ENCODE peak calls at places on chromosomes 13 and 19, in eight cellular contexts. One of them, this sample, is unnamed.

GRCh38 chr19:48656840-48657474 is 11.0 kb upstream of the CA11 start:
- DNase-seq in ascending aorta: no peak
- DNase-seq in sigmoid colon: no peak
- DNase-seq in upper lobe of right lung: no peak
- DNase-seq in RWPE1: peak
- DNase-seq in A549: peak
- DNase-seq in tibial nerve: peak
- DNase-seq in dorsolateral prefrontal cortex: peak
- DNase-seq in this sample: peak

GRCh38 chr19:53294786-53295441 is 27.4 kb upstream of the VN1R4 start:
- DNase-seq in upper lobe of right lung: no peak
- DNase-seq in tibial nerve: no peak
- DNase-seq in ascending aorta: no peak
- DNase-seq in sigmoid colon: no peak
- DNase-seq in RWPE1: no peak
- DNase-seq in dorsolateral prefrontal cortex: no peak
- DNase-seq in A549: peak
- DNase-seq in this sample: no peak

GRCh38 chr13:94858856-94859811 is 146.8 kb upstream of the SOX21 start:
- DNase-seq in upper lobe of right lung: peak
- DNase-seq in dorsolateral prefrontal cortex: peak
- DNase-seq in tibial nerve: peak
- DNase-seq in sigmoid colon: peak
- DNase-seq in RWPE1: no peak
- DNase-seq in A549: no peak
- DNase-seq in ascending aorta: peak
- DNase-seq in this sample: peak

GRCh38 chr13:33089311-33089710 is 73.1 kb downstream of the KL start:
- DNase-seq in A549: no peak
- DNase-seq in tibial nerve: no peak
- DNase-seq in RWPE1: no peak
- DNase-seq in upper lobe of right lung: no peak
- DNase-seq in ascending aorta: no peak
- DNase-seq in dorsolateral prefrontal cortex: no peak
- DNase-seq in sigmoid colon: no peak
- DNase-seq in this sample: no peak

GRCh38 chr13:41344358-41344757 is 33.3 kb downstream of the NAA16 start:
- DNase-seq in dorsolateral prefrontal cortex: no peak
- DNase-seq in A549: no peak
- DNase-seq in upper lobe of right lung: no peak
- DNase-seq in tibial nerve: no peak
- DNase-seq in ascending aorta: no peak
- DNase-seq in RWPE1: no peak
- DNase-seq in sigmoid colon: no peak
- DNase-seq in this sample: no peak

GRCh38 chr13:43240278-43240677 is 216.9 kb downstream of the DNAJC15 start:
- DNase-seq in tibial nerve: no peak
- DNase-seq in dorsolateral prefrontal cortex: no peak
- DNase-seq in ascending aorta: no peak
- DNase-seq in RWPE1: no peak
- DNase-seq in upper lobe of right lung: no peak
- DNase-seq in sigmoid colon: no peak
- DNase-seq in A549: no peak
- DNase-seq in this sample: no peak

GRCh38 chr19:21584532-21584931 is 79.1 kb downstream of the ZNF429 start:
- DNase-seq in A549: no peak
- DNase-seq in RWPE1: no peak
- DNase-seq in ascending aorta: no peak
- DNase-seq in upper lobe of right lung: no peak
- DNase-seq in tibial nerve: no peak
- DNase-seq in dorsolateral prefrontal cortex: no peak
- DNase-seq in sigmoid colon: no peak
- DNase-seq in this sample: no peak

GRCh38 chr13:100363351-100363750 is 225.2 kb downstream of the GGACT start:
- DNase-seq in A549: peak
- DNase-seq in ascending aorta: no peak
- DNase-seq in RWPE1: no peak
- DNase-seq in tibial nerve: no peak
- DNase-seq in upper lobe of right lung: no peak
- DNase-seq in sigmoid colon: no peak
- DNase-seq in dorsolateral prefrontal cortex: no peak
- DNase-seq in this sample: peak

GRCh38 chr13:94479559-94480095 is at the start of gene DCT:
- DNase-seq in sigmoid colon: no peak
- DNase-seq in A549: no peak
- DNase-seq in upper lobe of right lung: no peak
- DNase-seq in ascending aorta: no peak
- DNase-seq in dorsolateral prefrontal cortex: no peak
- DNase-seq in tibial nerve: no peak
- DNase-seq in RWPE1: no peak
- DNase-seq in this sample: no peak

GRCh38 chr13:97478247-97478646 is 44.3 kb downstream of the RAP2A start:
- DNase-seq in dorsolateral prefrontal cortex: no peak
- DNase-seq in sigmoid colon: no peak
- DNase-seq in A549: no peak
- DNase-seq in RWPE1: no peak
- DNase-seq in ascending aorta: no peak
- DNase-seq in tibial nerve: no peak
- DNase-seq in upper lobe of right lung: no peak
- DNase-seq in this sample: no peak

GRCh38 chr13:46295531-46296464 is 84.1 kb downstream of the LRRC63 start:
- DNase-seq in tibial nerve: no peak
- DNase-seq in A549: no peak
- DNase-seq in RWPE1: peak
- DNase-seq in upper lobe of right lung: no peak
- DNase-seq in sigmoid colon: no peak
- DNase-seq in dorsolateral prefrontal cortex: peak
- DNase-seq in ascending aorta: peak
- DNase-seq in this sample: peak

GRCh38 chr19:16942583-16942982 is 53.8 kb downstream of the F2RL3 start:
- DNase-seq in tibial nerve: no peak
- DNase-seq in dorsolateral prefrontal cortex: no peak
- DNase-seq in upper lobe of right lung: no peak
- DNase-seq in A549: no peak
- DNase-seq in RWPE1: no peak
- DNase-seq in sigmoid colon: no peak
- DNase-seq in ascending aorta: no peak
- DNase-seq in this sample: no peak

GRCh38 chr13:97111705-97112104 is 110.4 kb upstream of the MBNL2 start:
- DNase-seq in A549: no peak
- DNase-seq in RWPE1: no peak
- DNase-seq in upper lobe of right lung: no peak
- DNase-seq in ascending aorta: no peak
- DNase-seq in tibial nerve: no peak
- DNase-seq in sigmoid colon: no peak
- DNase-seq in dorsolateral prefrontal cortex: no peak
- DNase-seq in this sample: peak

GRCh38 chr19:38912600-38913514 is 871 bp upstream of the CCER2 start:
- DNase-seq in RWPE1: no peak
- DNase-seq in ascending aorta: no peak
- DNase-seq in tibial nerve: no peak
- DNase-seq in sigmoid colon: no peak
- DNase-seq in A549: no peak
- DNase-seq in upper lobe of right lung: no peak
- DNase-seq in dorsolateral prefrontal cortex: no peak
- DNase-seq in this sample: no peak

GRCh38 chr19:10422846-10423245 is 2.5 kb downstream of the PDE4A start:
- DNase-seq in tibial nerve: no peak
- DNase-seq in ascending aorta: no peak
- DNase-seq in dorsolateral prefrontal cortex: no peak
- DNase-seq in RWPE1: no peak
- DNase-seq in sigmoid colon: no peak
- DNase-seq in A549: no peak
- DNase-seq in upper lobe of right lung: no peak
- DNase-seq in this sample: no peak

GRCh38 chr19:45395524-45396388 is 9.1 kb downstream of the PPP1R13L start:
- DNase-seq in upper lobe of right lung: no peak
- DNase-seq in ascending aorta: no peak
- DNase-seq in A549: no peak
- DNase-seq in tibial nerve: no peak
- DNase-seq in dorsolateral prefrontal cortex: no peak
- DNase-seq in RWPE1: no peak
- DNase-seq in sigmoid colon: no peak
- DNase-seq in this sample: no peak

GRCh38 chr13:21106089-21106488 is 44.7 kb upstream of the LATS2 start:
- DNase-seq in tibial nerve: no peak
- DNase-seq in RWPE1: no peak
- DNase-seq in ascending aorta: peak
- DNase-seq in dorsolateral prefrontal cortex: no peak
- DNase-seq in sigmoid colon: no peak
- DNase-seq in upper lobe of right lung: no peak
- DNase-seq in A549: no peak
- DNase-seq in this sample: no peak

GRCh38 chr19:17867087-17867486 is 4.7 kb upstream of the SLC5A5 start:
- DNase-seq in upper lobe of right lung: no peak
- DNase-seq in sigmoid colon: no peak
- DNase-seq in dorsolateral prefrontal cortex: no peak
- DNase-seq in ascending aorta: no peak
- DNase-seq in tibial nerve: no peak
- DNase-seq in A549: no peak
- DNase-seq in RWPE1: no peak
- DNase-seq in this sample: no peak

GRCh38 chr19:18414504-18415176 is 4.6 kb upstream of the SSBP4 start:
- DNase-seq in upper lobe of right lung: peak
- DNase-seq in dorsolateral prefrontal cortex: no peak
- DNase-seq in tibial nerve: no peak
- DNase-seq in RWPE1: no peak
- DNase-seq in sigmoid colon: no peak
- DNase-seq in A549: peak
- DNase-seq in ascending aorta: no peak
- DNase-seq in this sample: peak

GRCh38 chr19:19627716-19628498 is at the start of gene LPAR2:
- DNase-seq in A549: no peak
- DNase-seq in dorsolateral prefrontal cortex: no peak
- DNase-seq in tibial nerve: no peak
- DNase-seq in RWPE1: peak
- DNase-seq in ascending aorta: no peak
- DNase-seq in upper lobe of right lung: peak
- DNase-seq in sigmoid colon: no peak
- DNase-seq in this sample: peak

DNA sequence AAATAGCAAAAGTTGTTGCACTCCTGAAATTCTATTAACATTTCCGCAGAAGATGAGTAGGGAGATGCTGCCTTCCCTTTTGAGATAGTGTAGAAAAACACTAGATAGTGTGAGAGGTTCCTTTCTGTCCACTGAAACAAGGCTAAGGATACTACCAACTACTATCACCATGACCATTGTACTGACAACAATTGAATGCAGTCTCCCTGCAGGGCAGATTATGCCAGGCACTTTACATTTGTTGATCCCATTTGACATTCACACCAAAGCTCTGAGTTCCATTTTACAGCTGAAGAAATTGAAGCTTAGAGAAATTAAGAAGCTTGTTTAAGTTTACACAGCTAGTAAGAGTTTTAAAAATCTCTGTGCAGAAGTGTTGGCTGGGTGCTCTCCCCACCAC is 55.0 kb downstream of the CYSLTR2 start:
- DNase-seq in RWPE1: no peak
- DNase-seq in tibial nerve: no peak
- DNase-seq in dorsolateral prefrontal cortex: no peak
- DNase-seq in sigmoid colon: no peak
- DNase-seq in upper lobe of right lung: no peak
- DNase-seq in ascending aorta: no peak
- DNase-seq in A549: no peak
- DNase-seq in this sample: no peak
- H3K27ac ChIP-seq in RWPE1: no peak
- H3K27ac ChIP-seq in tibial nerve: no peak
- H3K27ac ChIP-seq in dorsolateral prefrontal cortex: no peak
- H3K27ac ChIP-seq in sigmoid colon: no peak
- H3K27ac ChIP-seq in upper lobe of right lung: no peak
- H3K27ac ChIP-seq in ascending aorta: no peak
- H3K27ac ChIP-seq in A549: no peak
- H3K27ac ChIP-seq in this sample: no peak

GRCh38 chr19:2949939-2950285 is 5.1 kb upstream of the ZNF77 start:
- DNase-seq in RWPE1: peak
- DNase-seq in upper lobe of right lung: no peak
- DNase-seq in sigmoid colon: no peak
- DNase-seq in ascending aorta: no peak
- DNase-seq in tibial nerve: no peak
- DNase-seq in A549: peak
- DNase-seq in dorsolateral prefrontal cortex: peak
- DNase-seq in this sample: peak
- TF ChIP-seq CTCF in RWPE1: no peak
- TF ChIP-seq CTCF in upper lobe of right lung: no peak
- TF ChIP-seq CTCF in sigmoid colon: no peak
- TF ChIP-seq CTCF in ascending aorta: no peak
- TF ChIP-seq CTCF in tibial nerve: no peak
- TF ChIP-seq CTCF in A549: no peak
- TF ChIP-seq CTCF in dorsolateral prefrontal cortex: no peak
- TF ChIP-seq CTCF in this sample: no peak

GRCh38 chr19:15733895-15734294 is 3.9 kb upstream of the OR10H3 start:
- DNase-seq in dorsolateral prefrontal cortex: no peak
- DNase-seq in RWPE1: no peak
- DNase-seq in ascending aorta: no peak
- DNase-seq in A549: no peak
- DNase-seq in sigmoid colon: no peak
- DNase-seq in tibial nerve: no peak
- DNase-seq in upper lobe of right lung: no peak
- DNase-seq in this sample: no peak
- H3K27ac ChIP-seq in dorsolateral prefrontal cortex: no peak
- H3K27ac ChIP-seq in RWPE1: no peak
- H3K27ac ChIP-seq in ascending aorta: no peak
- H3K27ac ChIP-seq in A549: no peak
- H3K27ac ChIP-seq in sigmoid colon: no peak
- H3K27ac ChIP-seq in tibial nerve: no peak
- H3K27ac ChIP-seq in upper lobe of right lung: no peak
- H3K27ac ChIP-seq in this sample: no peak

DNA sequence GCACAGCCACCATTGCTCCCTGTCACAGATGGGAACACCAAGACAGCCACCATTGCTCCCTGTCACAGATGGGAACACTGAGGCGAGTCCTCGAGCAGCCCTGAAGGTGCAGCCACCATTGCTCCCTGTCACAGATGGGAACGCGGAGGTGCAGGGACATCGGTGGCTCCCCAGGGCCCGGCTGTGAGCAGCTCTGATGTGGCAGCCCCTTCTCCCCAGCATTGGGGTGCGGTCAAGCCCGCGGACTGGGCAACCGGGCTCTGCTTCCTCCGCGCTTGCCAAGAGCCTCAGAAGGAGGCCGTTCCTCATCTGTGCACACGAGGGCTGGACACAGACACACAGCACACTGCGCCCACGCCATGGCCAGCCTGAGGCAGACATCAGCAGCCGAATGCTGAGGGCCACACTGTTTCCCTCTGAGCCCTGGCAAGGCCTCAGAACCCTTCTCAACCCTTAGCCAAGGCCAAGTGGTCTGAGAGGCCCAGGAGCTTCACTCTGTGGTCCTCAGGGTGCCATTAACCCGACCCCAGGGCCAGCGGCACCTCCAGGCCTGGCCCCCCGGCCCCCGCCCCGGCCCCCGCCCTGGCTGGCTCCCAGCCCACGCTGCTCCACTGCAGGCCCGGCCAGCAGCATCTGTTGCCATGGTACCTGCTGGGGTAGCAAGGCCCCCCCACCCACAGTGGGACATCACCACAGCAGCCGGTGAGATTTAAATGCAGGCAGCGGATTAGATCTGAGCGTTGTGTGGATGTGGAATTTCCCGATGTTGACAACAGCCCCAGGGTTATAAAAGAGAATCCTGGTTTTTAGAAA is 18.4 kb downstream of the C2CD4C start:
- DNase-seq in RWPE1: no peak
- DNase-seq in sigmoid colon: no peak
- DNase-seq in ascending aorta: no peak
- DNase-seq in upper lobe of right lung: no peak
- DNase-seq in tibial nerve: no peak
- DNase-seq in A549: no peak
- DNase-seq in dorsolateral prefrontal cortex: no peak
- DNase-seq in this sample: no peak
- TF ChIP-seq CTCF in RWPE1: no peak
- TF ChIP-seq CTCF in sigmoid colon: no peak
- TF ChIP-seq CTCF in ascending aorta: no peak
- TF ChIP-seq CTCF in upper lobe of right lung: no peak
- TF ChIP-seq CTCF in tibial nerve: no peak
- TF ChIP-seq CTCF in A549: no peak
- TF ChIP-seq CTCF in dorsolateral prefrontal cortex: no peak
- TF ChIP-seq CTCF in this sample: no peak